ENCODE peak calls at places on chromosomes 4 and X, in ten cellular contexts. W is NCI-H510A; Q is SK-N-SH; T is AG10803; Y is sigmoid colon; S is activated T-helper 9 cell treated with anti-CD3 and anti-CD28 coated beads, Interleukin-2, amount 50 U/mL, for 16 hours; E is RPMI7951; J is kidney glomerular epithelial cell; X is upper lobe of right lung; G is stimulated activated naive CD4-positive, alpha-beta T cell. N is an unnamed sample.

GRCh38 chrX:29231800-29232199 is 644.6 kb downstream of the IL1RAPL1 start:
- DNase-seq in W (no peak), Q (no peak), T (no peak), Y (no peak), S (no peak), E (no peak), J (no peak), X (no peak), G (no peak), N (peak)

GRCh38 chr4:653831-654525 is 20.1 kb downstream of the ATP5ME start:
- DNase-seq in W (no peak), Q (no peak), T (no peak), Y (no peak), S (no peak), E (no peak), J (no peak), X (no peak), G (no peak), N (no peak)

GRCh38 chr4:153045111-153045982 is 109.2 kb downstream of the FHDC1 start:
- DNase-seq in W (no peak), Q (no peak), T (no peak), Y (no peak), S (no peak), E (no peak), J (peak), X (no peak), G (no peak), N (peak)

GRCh38 chr4:108166038-108166437 is 2.7 kb downstream of the LEF1 start:
- DNase-seq in W (no peak), Q (no peak), T (no peak), Y (no peak), S (no peak), E (no peak), J (no peak), X (no peak), G (peak), N (no peak)

GRCh38 chr4:76639292-76639691 is 204.3 kb downstream of the SHROOM3 start:
- DNase-seq in W (peak), Q (no peak), T (no peak), Y (no peak), S (no peak), E (peak), J (peak), X (no peak), G (no peak), N (no peak)

GRCh38 chr4:8763966-8764901 is 107.4 kb downstream of the HMX1 start:
- DNase-seq in W (no peak), Q (no peak), T (no peak), Y (peak), S (no peak), E (no peak), J (no peak), X (peak), G (no peak), N (no peak)

GRCh38 chrX:153477039-153477438 is 6.7 kb upstream of the HAUS7 start:
- DNase-seq in W (no peak), Q (peak), T (peak), Y (no peak), S (no peak), E (peak), J (no peak), X (no peak), G (no peak), N (no peak)

GRCh38 chr4:103996637-103997036 is 276.9 kb upstream of the TACR3 start:
- DNase-seq in W (no peak), Q (no peak), T (peak), Y (no peak), S (no peak), E (peak), J (peak), X (no peak), G (no peak), N (peak)

GRCh38 chrX:34341258-34341657 is 209.1 kb upstream of the FAM47A start:
- DNase-seq in W (no peak), Q (no peak), T (no peak), Y (no peak), S (no peak), E (no peak), J (peak), X (no peak), G (no peak), N (peak)

GRCh38 chrX:97326456-97326855 is 442.7 kb downstream of the RPA4 start:
- DNase-seq in W (no peak), Q (no peak), T (no peak), Y (no peak), S (no peak), E (no peak), J (no peak), X (no peak), G (no peak), N (no peak)

GRCh38 chrX:153641575-153642312 is 5.3 kb upstream of the DUSP9 start:
- DNase-seq in W (no peak), Q (peak), T (no peak), Y (no peak), S (no peak), E (no peak), J (no peak), X (no peak), G (no peak), N (peak)

GRCh38 chr4:121326580-121326979 is 54.2 kb downstream of the QRFPR start:
- DNase-seq in W (no peak), Q (no peak), T (no peak), Y (no peak), S (no peak), E (no peak), J (no peak), X (no peak), G (no peak), N (no peak)

GRCh38 chr4:56410247-56410646 is 23.0 kb upstream of the AASDH start:
- DNase-seq in W (peak), Q (peak), T (peak), Y (no peak), S (no peak), E (peak), J (peak), X (no peak), G (no peak), N (peak)

GRCh38 chrX:126551725-126552312 is 795 bp downstream of the DCAF12L1 start:
- DNase-seq in W (no peak), Q (no peak), T (no peak), Y (no peak), S (no peak), E (no peak), J (no peak), X (no peak), G (no peak), N (no peak)

GRCh38 chr4:8818063-8818881 is 53.4 kb downstream of the HMX1 start:
- DNase-seq in W (no peak), Q (peak), T (no peak), Y (peak), S (no peak), E (no peak), J (no peak), X (peak), G (no peak), N (no peak)

GRCh38 chr4:77465271-77465670 is 140.3 kb upstream of the CXCL13 start:
- DNase-seq in W (no peak), Q (no peak), T (peak), Y (no peak), S (no peak), E (peak), J (peak), X (no peak), G (no peak), N (peak)

GRCh38 chr4:56937262-56937661 is 29.6 kb downstream of the REST start:
- DNase-seq in W (no peak), Q (no peak), T (peak), Y (no peak), S (no peak), E (peak), J (peak), X (no peak), G (no peak), N (no peak)

GRCh38 chr4:2931765-2932560 is 31.2 kb downstream of the NOP14 start:
- DNase-seq in W (no peak), Q (no peak), T (no peak), Y (peak), S (peak), E (no peak), J (no peak), X (peak), G (peak), N (no peak)

GRCh38 chr4:128831526-128832252 is 22.2 kb downstream of the JADE1 start:
- DNase-seq in W (peak), Q (peak), T (peak), Y (no peak), S (no peak), E (no peak), J (no peak), X (no peak), G (no peak), N (no peak)

GRCh38 chrX:38988301-38988700 is 187.0 kb downstream of the MID1IP1 start:
- DNase-seq in W (no peak), Q (no peak), T (no peak), Y (no peak), S (no peak), E (no peak), J (no peak), X (no peak), G (no peak), N (no peak)

GRCh38 chrX:129631850-129632249 is 22.9 kb downstream of the APLN start:
- DNase-seq in W (no peak), Q (no peak), T (no peak), Y (peak), S (no peak), E (no peak), J (no peak), X (no peak), G (no peak), N (no peak)